ENCODE peak calls at places on chromosomes 16 and 17, in seven cellular contexts. M is GM10248; A is sigmoid colon; S is CD8-positive, alpha-beta memory T cell; J is T-helper 1 cell; E is astrocyte; N is HS-5. D is an unnamed sample.

GRCh38 chr17:77420476-77420803 is 279.7 kb downstream of the SEC14L1 start:
- DNase-seq in N (no peak), E (no peak), J (no peak), A (no peak), S (no peak), M (no peak), D (no peak)

GRCh38 chr17:68698761-68699160 is 97.6 kb upstream of the FAM20A start:
- DNase-seq in J (no peak), A (no peak), M (no peak), S (no peak), N (no peak), E (no peak), D (no peak)

GRCh38 chr16:68131813-68132706 is 46.9 kb downstream of the NFATC3 start:
- DNase-seq in J (no peak), A (no peak), E (no peak), S (peak), M (no peak), N (no peak), D (peak)

GRCh38 chr17:59652119-59652518 is 32.4 kb downstream of the CLTC start:
- DNase-seq in E (peak), A (no peak), N (peak), M (no peak), J (no peak), S (no peak), D (no peak)

GRCh38 chr17:80754846-80755245 is 210.2 kb downstream of the RPTOR start:
- DNase-seq in J (no peak), S (no peak), A (peak), M (no peak), N (no peak), E (no peak), D (no peak)

GRCh38 chr17:72116692-72117469 is 3.9 kb upstream of the SOX9 start:
- DNase-seq in N (no peak), A (no peak), E (no peak), J (no peak), S (no peak), M (no peak), D (no peak)

GRCh38 chr16:58128721-58129096 is 472 bp downstream of the CFAP20 start:
- DNase-seq in E (no peak), J (no peak), M (peak), A (peak), S (no peak), N (no peak), D (peak)

GRCh38 chr16:1146409-1146808 is 6.5 kb upstream of the CACNA1H start:
- DNase-seq in E (no peak), N (no peak), A (no peak), J (no peak), M (no peak), S (no peak), D (no peak)

GRCh38 chr16:68090109-68090508 is 4.9 kb downstream of the NFATC3 start:
- DNase-seq in N (no peak), E (no peak), J (no peak), S (no peak), A (no peak), M (no peak), D (no peak)

GRCh38 chr16:74603848-74604247 is 3.1 kb downstream of the GLG1 start:
- DNase-seq in S (no peak), E (peak), N (no peak), A (peak), J (no peak), M (no peak), D (no peak)

GRCh38 chr16:12315330-12316138 is 339.0 kb downstream of the SNX29 start:
- DNase-seq in J (no peak), E (no peak), A (no peak), M (no peak), S (no peak), N (no peak), D (no peak)

GRCh38 chr17:52084176-52084575 is 74.3 kb downstream of the CA10 start:
- DNase-seq in E (no peak), S (no peak), N (no peak), J (no peak), A (no peak), M (no peak), D (no peak)

GRCh38 chr16:1331712-1332617 is 1.5 kb upstream of the BAIAP3 start:
- DNase-seq in E (no peak), M (peak), A (peak), J (peak), N (no peak), S (no peak), D (peak)

GRCh38 chr16:47037396-47037745 is 63.9 kb upstream of the DNAJA2 start:
- DNase-seq in N (no peak), E (no peak), M (peak), S (no peak), J (peak), A (peak), D (no peak)

GRCh38 chr16:88532434-88533241 is 37.6 kb upstream of the ZC3H18 start:
- DNase-seq in M (no peak), E (no peak), N (no peak), S (no peak), A (no peak), J (no peak), D (no peak)

GRCh38 chr17:42898147-42898807 is 2.3 kb upstream of the G6PC1 start:
- DNase-seq in J (no peak), N (no peak), A (no peak), M (no peak), E (no peak), S (no peak), D (no peak)

GRCh38 chr16:2898831-2899563 is 12.7 kb upstream of the FLYWCH1 start:
- DNase-seq in A (no peak), J (no peak), M (no peak), S (no peak), N (no peak), E (no peak), D (no peak)

GRCh38 chr16:81493755-81494433 is 49.3 kb downstream of the CMIP start:
- DNase-seq in N (peak), M (no peak), J (no peak), A (no peak), E (peak), S (no peak), D (no peak)

GRCh38 chr17:37188157-37188556 is 187.6 kb upstream of the C17orf78 start:
- DNase-seq in A (no peak), N (no peak), S (no peak), J (no peak), E (no peak), M (no peak), D (no peak)

GRCh38 chr16:73056911-73057310 is 9.0 kb upstream of the ZFHX3 start:
- DNase-seq in S (no peak), J (no peak), M (no peak), N (no peak), A (no peak), E (no peak), D (no peak)

GRCh38 chr17:14859521-14859920 is 405.6 kb downstream of the PMP22 start:
- DNase-seq in J (no peak), N (no peak), M (no peak), S (no peak), E (no peak), A (no peak), D (no peak)

GRCh38 chr17:3513305-3514035 is 37.7 kb downstream of the ASPA start:
- DNase-seq in A (peak), E (no peak), N (no peak), M (no peak), J (no peak), S (no peak), D (no peak)

GRCh38 chr16:79997257-79997656 is 396.7 kb upstream of the MAF start:
- DNase-seq in M (no peak), E (no peak), S (no peak), N (no peak), J (no peak), A (no peak), D (no peak)

GRCh38 chr16:80802129-80802528 is 2.3 kb downstream of the CDYL2 start:
- DNase-seq in M (no peak), A (no peak), N (no peak), J (peak), S (no peak), E (no peak), D (no peak)

GRCh38 chr16:57645691-57646387 is 17.4 kb downstream of the ADGRG1 start:
- DNase-seq in E (no peak), J (no peak), A (peak), S (no peak), M (no peak), N (no peak), D (no peak)

D was measured in central memory CD4-positive, alpha-beta T cell.